ENCODE peak calls at places on chromosome 4, in nine cellular contexts. One of them, this sample, is unnamed.

GRCh38 chr4:133147922-133148689 is 988 bp upstream of the PCDH10 start:
- DNase-seq in IMR-90: peak; percentile 21
- DNase-seq in choroid plexus epithelial cell: peak; percentile 61
- DNase-seq in mammary epithelial cell: no peak
- DNase-seq in brain microvascular endothelial cell: peak; percentile 48
- DNase-seq in A549: peak; percentile 58
- DNase-seq in lower lobe of right lung: no peak
- DNase-seq in CD8-positive, alpha-beta memory T cell: no peak
- DNase-seq in coronary artery: peak; percentile 72
- DNase-seq in this sample: peak; percentile 74

GRCh38 chr4:187333151-187333550 is 609.5 kb upstream of the FAT1 start:
- DNase-seq in IMR-90: peak; percentile 22
- DNase-seq in choroid plexus epithelial cell: peak; percentile 2
- DNase-seq in mammary epithelial cell: no peak
- DNase-seq in brain microvascular endothelial cell: peak; percentile 75
- DNase-seq in A549: no peak
- DNase-seq in lower lobe of right lung: no peak
- DNase-seq in CD8-positive, alpha-beta memory T cell: no peak
- DNase-seq in coronary artery: no peak
- DNase-seq in this sample: no peak

GRCh38 chr4:87967193-87967592 is 8.3 kb upstream of the SPP1 start:
- DNase-seq in IMR-90: no peak
- DNase-seq in choroid plexus epithelial cell: no peak
- DNase-seq in mammary epithelial cell: no peak
- DNase-seq in brain microvascular endothelial cell: no peak
- DNase-seq in A549: no peak
- DNase-seq in lower lobe of right lung: no peak
- DNase-seq in CD8-positive, alpha-beta memory T cell: no peak
- DNase-seq in coronary artery: no peak
- DNase-seq in this sample: no peak

GRCh38 chr4:83870551-83870950 is 334.6 kb downstream of the GPAT3 start:
- DNase-seq in IMR-90: no peak
- DNase-seq in choroid plexus epithelial cell: no peak
- DNase-seq in mammary epithelial cell: no peak
- DNase-seq in brain microvascular endothelial cell: no peak
- DNase-seq in A549: no peak
- DNase-seq in lower lobe of right lung: no peak
- DNase-seq in CD8-positive, alpha-beta memory T cell: no peak
- DNase-seq in coronary artery: no peak
- DNase-seq in this sample: no peak

GRCh38 chr4:137310593-137311490 is 221.5 kb downstream of the PCDH18 start:
- DNase-seq in IMR-90: peak; percentile 91
- DNase-seq in choroid plexus epithelial cell: peak; percentile 92
- DNase-seq in mammary epithelial cell: peak; percentile 50
- DNase-seq in brain microvascular endothelial cell: peak; percentile 45
- DNase-seq in A549: no peak
- DNase-seq in lower lobe of right lung: no peak
- DNase-seq in CD8-positive, alpha-beta memory T cell: no peak
- DNase-seq in coronary artery: no peak
- DNase-seq in this sample: peak; percentile 84

GRCh38 chr4:185811509-185812364 is at the start of gene SORBS2:
- DNase-seq in IMR-90: peak; percentile 25
- DNase-seq in choroid plexus epithelial cell: peak; percentile 65
- DNase-seq in mammary epithelial cell: peak; percentile 70
- DNase-seq in brain microvascular endothelial cell: peak; percentile 51
- DNase-seq in A549: no peak
- DNase-seq in lower lobe of right lung: peak; percentile 59
- DNase-seq in CD8-positive, alpha-beta memory T cell: no peak
- DNase-seq in coronary artery: no peak
- DNase-seq in this sample: peak; percentile 63

GRCh38 chr4:25160714-25161598 is 707 bp upstream of the SEPSECS start:
- DNase-seq in IMR-90: no peak
- DNase-seq in choroid plexus epithelial cell: peak; percentile 22
- DNase-seq in mammary epithelial cell: peak; percentile 1
- DNase-seq in brain microvascular endothelial cell: no peak
- DNase-seq in A549: no peak
- DNase-seq in lower lobe of right lung: no peak
- DNase-seq in CD8-positive, alpha-beta memory T cell: no peak
- DNase-seq in coronary artery: no peak
- DNase-seq in this sample: peak; percentile 4

GRCh38 chr4:73185903-73186302 is 72.7 kb downstream of the ANKRD17 start:
- DNase-seq in IMR-90: no peak
- DNase-seq in choroid plexus epithelial cell: no peak
- DNase-seq in mammary epithelial cell: no peak
- DNase-seq in brain microvascular endothelial cell: no peak
- DNase-seq in A549: no peak
- DNase-seq in lower lobe of right lung: no peak
- DNase-seq in CD8-positive, alpha-beta memory T cell: no peak
- DNase-seq in coronary artery: no peak
- DNase-seq in this sample: no peak

GRCh38 chr4:107853444-107854325 is 29.0 kb downstream of the SGMS2 start:
- DNase-seq in IMR-90: peak; percentile 72
- DNase-seq in choroid plexus epithelial cell: peak; percentile 88
- DNase-seq in mammary epithelial cell: no peak
- DNase-seq in brain microvascular endothelial cell: peak; percentile 73
- DNase-seq in A549: peak; percentile 61
- DNase-seq in lower lobe of right lung: no peak
- DNase-seq in CD8-positive, alpha-beta memory T cell: no peak
- DNase-seq in coronary artery: no peak
- DNase-seq in this sample: peak; percentile 82

GRCh38 chr4:10296730-10297129 is 160.5 kb downstream of the ZNF518B start:
- DNase-seq in IMR-90: no peak
- DNase-seq in choroid plexus epithelial cell: no peak
- DNase-seq in mammary epithelial cell: peak; percentile 71
- DNase-seq in brain microvascular endothelial cell: no peak
- DNase-seq in A549: no peak
- DNase-seq in lower lobe of right lung: no peak
- DNase-seq in CD8-positive, alpha-beta memory T cell: no peak
- DNase-seq in coronary artery: no peak
- DNase-seq in this sample: peak; percentile 16
- H3K4me3 ChIP-seq in IMR-90: no peak overlapping the region
- H3K4me3 ChIP-seq in choroid plexus epithelial cell: no peak overlapping the region
- H3K4me3 ChIP-seq in mammary epithelial cell: no peak overlapping the region
- H3K4me3 ChIP-seq in brain microvascular endothelial cell: no peak overlapping the region
- H3K4me3 ChIP-seq in A549: no peak overlapping the region
- H3K4me3 ChIP-seq in lower lobe of right lung: no peak overlapping the region
- H3K4me3 ChIP-seq in CD8-positive, alpha-beta memory T cell: no peak overlapping the region
- H3K4me3 ChIP-seq in coronary artery: no peak overlapping the region
- H3K4me3 ChIP-seq in this sample: no peak overlapping the region

GRCh38 chr4:18322111-18322510 is 300.6 kb upstream of the LCORL start:
- DNase-seq in IMR-90: no peak
- DNase-seq in choroid plexus epithelial cell: no peak
- DNase-seq in mammary epithelial cell: no peak
- DNase-seq in brain microvascular endothelial cell: no peak
- DNase-seq in A549: no peak
- DNase-seq in lower lobe of right lung: no peak
- DNase-seq in CD8-positive, alpha-beta memory T cell: no peak
- DNase-seq in coronary artery: no peak
- DNase-seq in this sample: no peak

GRCh38 chr4:18318682-18319410 is 297.3 kb upstream of the LCORL start:
- DNase-seq in IMR-90: no peak
- DNase-seq in choroid plexus epithelial cell: peak; percentile 1
- DNase-seq in mammary epithelial cell: no peak
- DNase-seq in brain microvascular endothelial cell: peak; percentile 0
- DNase-seq in A549: no peak
- DNase-seq in lower lobe of right lung: peak; percentile 42
- DNase-seq in CD8-positive, alpha-beta memory T cell: no peak
- DNase-seq in coronary artery: no peak
- DNase-seq in this sample: peak; percentile 87

GRCh38 chr4:18314731-18315130 is 293.2 kb upstream of the LCORL start:
- DNase-seq in IMR-90: no peak
- DNase-seq in choroid plexus epithelial cell: no peak
- DNase-seq in mammary epithelial cell: no peak
- DNase-seq in brain microvascular endothelial cell: no peak
- DNase-seq in A549: no peak
- DNase-seq in lower lobe of right lung: no peak
- DNase-seq in CD8-positive, alpha-beta memory T cell: no peak
- DNase-seq in coronary artery: no peak
- DNase-seq in this sample: no peak

DNA sequence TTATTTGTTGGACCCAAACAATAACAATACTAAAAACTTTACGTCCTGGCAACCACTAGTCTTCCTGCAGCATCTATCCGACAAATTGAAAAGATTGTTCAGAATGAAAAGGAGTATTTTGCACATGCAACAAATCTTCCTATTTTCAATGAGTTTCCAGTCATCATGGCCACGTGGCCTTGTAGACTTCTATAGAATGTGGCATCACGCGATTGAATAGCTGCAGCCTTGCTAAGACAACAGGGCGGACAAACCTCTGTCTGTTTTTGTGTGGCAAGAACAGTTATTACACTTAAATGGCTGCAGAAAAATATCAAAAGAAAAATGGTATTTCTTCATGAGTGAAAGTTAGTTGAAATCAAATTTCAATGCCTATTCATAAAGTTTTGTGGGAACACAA is 297.9 kb upstream of the LCORL start:
- DNase-seq in IMR-90: no peak
- DNase-seq in choroid plexus epithelial cell: no peak
- DNase-seq in mammary epithelial cell: no peak
- DNase-seq in brain microvascular endothelial cell: no peak
- DNase-seq in A549: no peak
- DNase-seq in lower lobe of right lung: no peak
- DNase-seq in CD8-positive, alpha-beta memory T cell: no peak
- DNase-seq in coronary artery: no peak
- DNase-seq in this sample: no peak
- H3K4me3 ChIP-seq in IMR-90: no peak overlapping the region
- H3K4me3 ChIP-seq in choroid plexus epithelial cell: no peak overlapping the region
- H3K4me3 ChIP-seq in mammary epithelial cell: no peak overlapping the region
- H3K4me3 ChIP-seq in brain microvascular endothelial cell: no peak overlapping the region
- H3K4me3 ChIP-seq in A549: no peak overlapping the region
- H3K4me3 ChIP-seq in lower lobe of right lung: peak overlapping the region; percentile 32
- H3K4me3 ChIP-seq in CD8-positive, alpha-beta memory T cell: no peak overlapping the region
- H3K4me3 ChIP-seq in coronary artery: peak overlapping the region; percentile 30
- H3K4me3 ChIP-seq in this sample: no peak overlapping the region

GRCh38 chr4:163991268-163991667 is 496.8 kb downstream of the TMA16 start:
- DNase-seq in IMR-90: no peak
- DNase-seq in choroid plexus epithelial cell: no peak
- DNase-seq in mammary epithelial cell: peak; percentile 2
- DNase-seq in brain microvascular endothelial cell: no peak
- DNase-seq in A549: no peak
- DNase-seq in lower lobe of right lung: no peak
- DNase-seq in CD8-positive, alpha-beta memory T cell: no peak
- DNase-seq in coronary artery: no peak
- DNase-seq in this sample: no peak

GRCh38 chr4:163988391-163988790 is 493.9 kb downstream of the TMA16 start:
- DNase-seq in IMR-90: no peak
- DNase-seq in choroid plexus epithelial cell: no peak
- DNase-seq in mammary epithelial cell: no peak
- DNase-seq in brain microvascular endothelial cell: no peak
- DNase-seq in A549: no peak
- DNase-seq in lower lobe of right lung: no peak
- DNase-seq in CD8-positive, alpha-beta memory T cell: no peak
- DNase-seq in coronary artery: no peak
- DNase-seq in this sample: no peak

DNA sequence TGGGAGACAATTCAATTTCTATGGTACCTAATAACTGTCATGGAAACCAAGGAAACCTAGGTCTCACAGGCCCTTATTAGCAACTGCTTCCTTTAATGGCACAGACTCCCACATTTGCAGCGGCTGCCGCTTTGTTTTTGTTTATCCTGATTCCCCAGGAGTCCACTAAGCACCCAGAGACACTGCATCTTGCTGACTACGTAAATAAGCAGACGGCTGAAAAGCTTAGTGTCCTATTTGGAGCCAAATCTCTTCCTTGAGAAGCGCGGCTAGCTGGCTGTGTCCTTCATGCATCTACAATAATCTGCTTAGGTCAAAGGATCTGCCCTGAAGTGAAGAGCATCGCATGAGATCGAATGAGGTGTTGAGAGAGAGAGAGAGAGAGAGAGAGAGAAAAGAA is 494.4 kb downstream of the TMA16 start:
- DNase-seq in IMR-90: no peak
- DNase-seq in choroid plexus epithelial cell: no peak
- DNase-seq in mammary epithelial cell: no peak
- DNase-seq in brain microvascular endothelial cell: no peak
- DNase-seq in A549: no peak
- DNase-seq in lower lobe of right lung: no peak
- DNase-seq in CD8-positive, alpha-beta memory T cell: no peak
- DNase-seq in coronary artery: no peak
- DNase-seq in this sample: no peak
- H3K4me3 ChIP-seq in IMR-90: no peak overlapping the region
- H3K4me3 ChIP-seq in choroid plexus epithelial cell: no peak overlapping the region
- H3K4me3 ChIP-seq in mammary epithelial cell: no peak overlapping the region
- H3K4me3 ChIP-seq in brain microvascular endothelial cell: no peak overlapping the region
- H3K4me3 ChIP-seq in A549: no peak overlapping the region
- H3K4me3 ChIP-seq in lower lobe of right lung: no peak overlapping the region
- H3K4me3 ChIP-seq in CD8-positive, alpha-beta memory T cell: no peak overlapping the region
- H3K4me3 ChIP-seq in coronary artery: no peak overlapping the region
- H3K4me3 ChIP-seq in this sample: no peak overlapping the region

DNA sequence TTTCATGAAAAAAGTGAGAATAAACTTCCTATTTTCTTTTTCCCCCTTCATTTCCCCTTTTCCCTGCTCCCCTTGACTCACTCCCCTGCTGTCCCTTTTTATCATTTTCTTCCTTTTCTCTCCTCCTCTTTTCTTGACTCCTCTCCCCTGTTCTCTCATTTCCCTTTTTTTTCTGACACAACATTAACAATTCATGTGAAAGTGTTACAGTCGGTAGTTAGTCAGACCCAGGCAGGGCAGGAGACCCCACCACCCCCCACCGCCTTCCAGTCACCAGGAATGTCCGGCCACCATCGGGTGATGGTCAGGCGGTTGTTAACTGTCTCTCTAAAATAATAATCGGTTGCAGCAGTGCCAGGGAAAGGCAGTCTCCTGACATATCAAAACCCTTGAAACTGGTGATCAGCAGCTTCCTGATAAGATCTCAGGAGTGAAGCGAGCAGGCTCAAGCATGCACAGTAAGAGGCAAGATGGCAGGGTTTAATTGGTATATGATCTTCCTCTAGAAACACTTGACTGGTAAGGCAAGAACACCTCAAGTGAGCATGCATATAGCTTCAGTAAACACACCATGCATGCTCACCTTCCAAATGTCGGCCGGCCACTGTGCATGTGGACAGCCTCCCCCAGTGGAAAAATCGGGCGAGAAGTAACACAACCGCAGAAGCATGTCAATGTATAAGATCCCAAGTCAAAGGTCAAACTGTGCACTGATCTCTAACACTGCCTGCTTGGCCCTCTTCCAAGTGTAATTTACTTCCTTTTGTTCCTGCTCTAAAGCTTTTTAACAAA is 191.4 kb downstream of the NDST4 start:
- DNase-seq in IMR-90: no peak
- DNase-seq in choroid plexus epithelial cell: peak; percentile 56
- DNase-seq in mammary epithelial cell: no peak
- DNase-seq in brain microvascular endothelial cell: peak; percentile 40
- DNase-seq in A549: no peak
- DNase-seq in lower lobe of right lung: peak; percentile 31
- DNase-seq in CD8-positive, alpha-beta memory T cell: no peak
- DNase-seq in coronary artery: no peak
- DNase-seq in this sample: no peak
- H3K4me3 ChIP-seq in IMR-90: no peak overlapping the region
- H3K4me3 ChIP-seq in choroid plexus epithelial cell: no peak overlapping the region
- H3K4me3 ChIP-seq in mammary epithelial cell: no peak overlapping the region
- H3K4me3 ChIP-seq in brain microvascular endothelial cell: no peak overlapping the region
- H3K4me3 ChIP-seq in A549: no peak overlapping the region
- H3K4me3 ChIP-seq in lower lobe of right lung: no peak overlapping the region
- H3K4me3 ChIP-seq in CD8-positive, alpha-beta memory T cell: no peak overlapping the region
- H3K4me3 ChIP-seq in coronary artery: no peak overlapping the region
- H3K4me3 ChIP-seq in this sample: no peak overlapping the region

GRCh38 chr4:153539058-153539826 is 73.1 kb downstream of the TMEM131L start:
- DNase-seq in IMR-90: no peak
- DNase-seq in choroid plexus epithelial cell: no peak
- DNase-seq in mammary epithelial cell: no peak
- DNase-seq in brain microvascular endothelial cell: no peak
- DNase-seq in A549: no peak
- DNase-seq in lower lobe of right lung: no peak
- DNase-seq in CD8-positive, alpha-beta memory T cell: no peak
- DNase-seq in coronary artery: no peak
- DNase-seq in this sample: no peak
- H3K4me3 ChIP-seq in IMR-90: no peak overlapping the region
- H3K4me3 ChIP-seq in choroid plexus epithelial cell: peak overlapping the region; percentile 47
- H3K4me3 ChIP-seq in mammary epithelial cell: no peak overlapping the region
- H3K4me3 ChIP-seq in brain microvascular endothelial cell: peak overlapping the region; percentile 39
- H3K4me3 ChIP-seq in A549: no peak overlapping the region
- H3K4me3 ChIP-seq in lower lobe of right lung: peak overlapping the region; percentile 33
- H3K4me3 ChIP-seq in CD8-positive, alpha-beta memory T cell: no peak overlapping the region
- H3K4me3 ChIP-seq in coronary artery: peak overlapping the region; percentile 55
- H3K4me3 ChIP-seq in this sample: peak overlapping the region; percentile 43

This sample was measured in fibroblast of pulmonary artery.